ENCODE peak calls at places on chromosome 3, in seven cellular contexts. One of them, this sample, is unnamed.

GRCh38 chr3:73141531-73141930 is 80.1 kb downstream of the EBLN2 start:
- DNase-seq in CD4-positive, alpha-beta T cell: no peak
- DNase-seq in heart left ventricle: no peak
- DNase-seq in endothelial cell: no peak
- DNase-seq in GM13976: no peak
- DNase-seq in right lobe of liver: no peak
- DNase-seq in spleen: no peak
- DNase-seq in this sample: no peak

GRCh38 chr3:184373422-184373821 is 4.6 kb downstream of the THPO start:
- DNase-seq in heart left ventricle: no peak
- DNase-seq in GM13976: no peak
- DNase-seq in CD4-positive, alpha-beta T cell: no peak
- DNase-seq in spleen: no peak
- DNase-seq in endothelial cell: no peak
- DNase-seq in right lobe of liver: no peak
- DNase-seq in this sample: peak

GRCh38 chr3:18423401-18424212 is 1.5 kb downstream of the SATB1 start:
- DNase-seq in endothelial cell: peak
- DNase-seq in right lobe of liver: peak
- DNase-seq in spleen: peak
- DNase-seq in CD4-positive, alpha-beta T cell: no peak
- DNase-seq in GM13976: peak
- DNase-seq in heart left ventricle: peak
- DNase-seq in this sample: peak

GRCh38 chr3:186679151-186679550 is 13.3 kb downstream of the HRG start:
- DNase-seq in CD4-positive, alpha-beta T cell: no peak
- DNase-seq in heart left ventricle: no peak
- DNase-seq in GM13976: no peak
- DNase-seq in right lobe of liver: peak
- DNase-seq in spleen: no peak
- DNase-seq in endothelial cell: no peak
- DNase-seq in this sample: no peak

GRCh38 chr3:64129106-64129505 is 96.2 kb downstream of the PRICKLE2 start:
- DNase-seq in right lobe of liver: no peak
- DNase-seq in spleen: no peak
- DNase-seq in GM13976: no peak
- DNase-seq in endothelial cell: no peak
- DNase-seq in heart left ventricle: no peak
- DNase-seq in CD4-positive, alpha-beta T cell: no peak
- DNase-seq in this sample: no peak

GRCh38 chr3:185631508-185632206 is 45.6 kb downstream of the SENP2 start:
- DNase-seq in right lobe of liver: no peak
- DNase-seq in GM13976: no peak
- DNase-seq in endothelial cell: no peak
- DNase-seq in spleen: no peak
- DNase-seq in heart left ventricle: no peak
- DNase-seq in CD4-positive, alpha-beta T cell: no peak
- DNase-seq in this sample: no peak

GRCh38 chr3:156448300-156448699 is 106.6 kb downstream of the SSR3 start:
- DNase-seq in right lobe of liver: no peak
- DNase-seq in heart left ventricle: no peak
- DNase-seq in GM13976: peak
- DNase-seq in CD4-positive, alpha-beta T cell: no peak
- DNase-seq in endothelial cell: peak
- DNase-seq in spleen: no peak
- DNase-seq in this sample: no peak

GRCh38 chr3:188890572-188891270 is 281.1 kb upstream of the TPRG1 start:
- DNase-seq in spleen: no peak
- DNase-seq in CD4-positive, alpha-beta T cell: no peak
- DNase-seq in endothelial cell: no peak
- DNase-seq in heart left ventricle: no peak
- DNase-seq in GM13976: no peak
- DNase-seq in right lobe of liver: no peak
- DNase-seq in this sample: no peak

GRCh38 chr3:180594631-180595348 is 7.2 kb upstream of the TTC14 start:
- DNase-seq in spleen: no peak
- DNase-seq in right lobe of liver: no peak
- DNase-seq in CD4-positive, alpha-beta T cell: no peak
- DNase-seq in heart left ventricle: no peak
- DNase-seq in endothelial cell: no peak
- DNase-seq in GM13976: peak
- DNase-seq in this sample: no peak

GRCh38 chr3:37861540-37862051 is at the start of gene CTDSPL:
- DNase-seq in endothelial cell: peak
- DNase-seq in heart left ventricle: peak
- DNase-seq in right lobe of liver: peak
- DNase-seq in CD4-positive, alpha-beta T cell: no peak
- DNase-seq in GM13976: peak
- DNase-seq in spleen: peak
- DNase-seq in this sample: peak

GRCh38 chr3:145807990-145808389 is 353.0 kb downstream of the PLOD2 start:
- DNase-seq in heart left ventricle: peak
- DNase-seq in GM13976: peak
- DNase-seq in endothelial cell: no peak
- DNase-seq in spleen: no peak
- DNase-seq in CD4-positive, alpha-beta T cell: no peak
- DNase-seq in right lobe of liver: no peak
- DNase-seq in this sample: no peak

GRCh38 chr3:60240558-60240957 is 1010.7 kb downstream of the FHIT start:
- DNase-seq in GM13976: no peak
- DNase-seq in heart left ventricle: no peak
- DNase-seq in right lobe of liver: no peak
- DNase-seq in CD4-positive, alpha-beta T cell: no peak
- DNase-seq in endothelial cell: no peak
- DNase-seq in spleen: no peak
- DNase-seq in this sample: no peak

GRCh38 chr3:129016366-129016724 is 15.2 kb downstream of the EFCC1 start:
- DNase-seq in GM13976: no peak
- DNase-seq in CD4-positive, alpha-beta T cell: peak
- DNase-seq in heart left ventricle: peak
- DNase-seq in endothelial cell: no peak
- DNase-seq in right lobe of liver: no peak
- DNase-seq in spleen: peak
- DNase-seq in this sample: peak

GRCh38 chr3:37984596-37984995 is 6.0 kb upstream of the VILL start:
- DNase-seq in GM13976: no peak
- DNase-seq in heart left ventricle: no peak
- DNase-seq in right lobe of liver: no peak
- DNase-seq in endothelial cell: no peak
- DNase-seq in spleen: peak
- DNase-seq in CD4-positive, alpha-beta T cell: no peak
- DNase-seq in this sample: no peak

GRCh38 chr3:127000128-127000527 is 17.2 kb downstream of the PLXNA1 start:
- DNase-seq in heart left ventricle: no peak
- DNase-seq in right lobe of liver: no peak
- DNase-seq in GM13976: no peak
- DNase-seq in CD4-positive, alpha-beta T cell: no peak
- DNase-seq in spleen: no peak
- DNase-seq in endothelial cell: no peak
- DNase-seq in this sample: no peak

GRCh38 chr3:72887723-72888545 is at the start of gene GXYLT2:
- DNase-seq in CD4-positive, alpha-beta T cell: no peak
- DNase-seq in GM13976: peak
- DNase-seq in spleen: peak
- DNase-seq in endothelial cell: peak
- DNase-seq in right lobe of liver: peak
- DNase-seq in heart left ventricle: peak
- DNase-seq in this sample: peak

GRCh38 chr3:152267831-152268500 is 763 bp upstream of the MBNL1 start:
- DNase-seq in spleen: no peak
- DNase-seq in CD4-positive, alpha-beta T cell: no peak
- DNase-seq in right lobe of liver: no peak
- DNase-seq in GM13976: no peak
- DNase-seq in endothelial cell: no peak
- DNase-seq in heart left ventricle: no peak
- DNase-seq in this sample: no peak

GRCh38 chr3:136311971-136312370 is 61.8 kb downstream of the PCCB start:
- DNase-seq in GM13976: no peak
- DNase-seq in right lobe of liver: no peak
- DNase-seq in heart left ventricle: no peak
- DNase-seq in CD4-positive, alpha-beta T cell: no peak
- DNase-seq in spleen: no peak
- DNase-seq in endothelial cell: no peak
- DNase-seq in this sample: no peak

GRCh38 chr3:55169608-55170010 is 241.8 kb upstream of the LRTM1 start:
- DNase-seq in endothelial cell: no peak
- DNase-seq in GM13976: no peak
- DNase-seq in right lobe of liver: no peak
- DNase-seq in spleen: no peak
- DNase-seq in heart left ventricle: no peak
- DNase-seq in CD4-positive, alpha-beta T cell: no peak
- DNase-seq in this sample: no peak

DNA sequence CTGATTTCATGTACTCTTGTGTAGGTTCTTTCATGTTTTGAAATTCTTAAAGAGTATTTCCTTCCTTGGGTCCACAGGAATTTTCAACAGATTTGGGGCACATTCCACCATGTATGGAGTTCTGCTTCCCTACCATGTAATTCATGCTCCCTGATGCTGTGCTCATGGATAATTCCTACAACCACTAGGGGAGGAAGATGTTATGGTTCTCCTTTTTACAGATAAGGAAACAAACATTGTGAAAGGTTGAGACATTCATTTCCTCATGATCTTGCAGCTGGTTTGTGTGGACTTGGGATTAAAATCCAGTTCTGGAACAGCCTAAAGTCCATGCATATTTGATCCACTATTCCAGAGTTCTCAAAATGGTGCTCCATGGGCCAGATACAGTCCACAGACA is 174.9 kb upstream of the FRMD4B start:
- DNase-seq in CD4-positive, alpha-beta T cell: no peak
- DNase-seq in endothelial cell: no peak
- DNase-seq in right lobe of liver: no peak
- DNase-seq in GM13976: no peak
- DNase-seq in heart left ventricle: no peak
- DNase-seq in spleen: no peak
- DNase-seq in this sample: no peak
- TF ChIP-seq CTCF in CD4-positive, alpha-beta T cell: no peak
- TF ChIP-seq CTCF in endothelial cell: no peak
- TF ChIP-seq CTCF in right lobe of liver: no peak
- TF ChIP-seq CTCF in GM13976: no peak
- TF ChIP-seq CTCF in heart left ventricle: no peak
- TF ChIP-seq CTCF in spleen: no peak
- TF ChIP-seq CTCF in this sample: no peak

GRCh38 chr3:15174953-15175352 is 31.1 kb upstream of the CAPN7 start:
- DNase-seq in heart left ventricle: peak
- DNase-seq in CD4-positive, alpha-beta T cell: no peak
- DNase-seq in spleen: no peak
- DNase-seq in GM13976: no peak
- DNase-seq in endothelial cell: no peak
- DNase-seq in right lobe of liver: no peak
- DNase-seq in this sample: no peak

GRCh38 chr3:15175590-15175989 is 30.5 kb upstream of the CAPN7 start:
- DNase-seq in GM13976: no peak
- DNase-seq in spleen: no peak
- DNase-seq in CD4-positive, alpha-beta T cell: no peak
- DNase-seq in endothelial cell: no peak
- DNase-seq in heart left ventricle: no peak
- DNase-seq in right lobe of liver: no peak
- DNase-seq in this sample: no peak

GRCh38 chr3:15172806-15173205 is 33.2 kb upstream of the CAPN7 start:
- DNase-seq in endothelial cell: no peak
- DNase-seq in GM13976: no peak
- DNase-seq in CD4-positive, alpha-beta T cell: no peak
- DNase-seq in right lobe of liver: no peak
- DNase-seq in spleen: no peak
- DNase-seq in heart left ventricle: no peak
- DNase-seq in this sample: no peak

GRCh38 chr3:15171096-15171495 is 35.0 kb upstream of the CAPN7 start:
- DNase-seq in spleen: no peak
- DNase-seq in GM13976: peak
- DNase-seq in right lobe of liver: no peak
- DNase-seq in heart left ventricle: no peak
- DNase-seq in endothelial cell: no peak
- DNase-seq in CD4-positive, alpha-beta T cell: no peak
- DNase-seq in this sample: no peak
- TF ChIP-seq CTCF in spleen: no peak
- TF ChIP-seq CTCF in GM13976: no peak
- TF ChIP-seq CTCF in right lobe of liver: no peak
- TF ChIP-seq CTCF in heart left ventricle: no peak
- TF ChIP-seq CTCF in endothelial cell: no peak
- TF ChIP-seq CTCF in CD4-positive, alpha-beta T cell: no peak
- TF ChIP-seq CTCF in this sample: no peak

GRCh38 chr3:68631810-68632545 is 300.4 kb downstream of the TAFA4 start:
- DNase-seq in heart left ventricle: no peak
- DNase-seq in GM13976: no peak
- DNase-seq in CD4-positive, alpha-beta T cell: no peak
- DNase-seq in right lobe of liver: no peak
- DNase-seq in spleen: no peak
- DNase-seq in endothelial cell: no peak
- DNase-seq in this sample: no peak
- TF ChIP-seq CTCF in heart left ventricle: no peak
- TF ChIP-seq CTCF in GM13976: no peak
- TF ChIP-seq CTCF in CD4-positive, alpha-beta T cell: no peak
- TF ChIP-seq CTCF in right lobe of liver: no peak
- TF ChIP-seq CTCF in spleen: no peak
- TF ChIP-seq CTCF in endothelial cell: no peak
- TF ChIP-seq CTCF in this sample: no peak

GRCh38 chr3:47877719-47878118 is 74.8 kb downstream of the DHX30 start:
- DNase-seq in endothelial cell: no peak
- DNase-seq in GM13976: no peak
- DNase-seq in spleen: no peak
- DNase-seq in heart left ventricle: no peak
- DNase-seq in right lobe of liver: no peak
- DNase-seq in CD4-positive, alpha-beta T cell: no peak
- DNase-seq in this sample: no peak

GRCh38 chr3:47885168-47885567 is 82.2 kb downstream of the DHX30 start:
- DNase-seq in CD4-positive, alpha-beta T cell: no peak
- DNase-seq in spleen: no peak
- DNase-seq in heart left ventricle: no peak
- DNase-seq in GM13976: no peak
- DNase-seq in right lobe of liver: no peak
- DNase-seq in endothelial cell: no peak
- DNase-seq in this sample: no peak

GRCh38 chr3:47884603-47885002 is 81.7 kb downstream of the DHX30 start:
- DNase-seq in heart left ventricle: no peak
- DNase-seq in right lobe of liver: no peak
- DNase-seq in spleen: no peak
- DNase-seq in endothelial cell: no peak
- DNase-seq in CD4-positive, alpha-beta T cell: no peak
- DNase-seq in GM13976: peak
- DNase-seq in this sample: no peak

GRCh38 chr3:47877288-47877687 is 74.3 kb downstream of the DHX30 start:
- DNase-seq in spleen: no peak
- DNase-seq in right lobe of liver: no peak
- DNase-seq in heart left ventricle: no peak
- DNase-seq in endothelial cell: no peak
- DNase-seq in GM13976: no peak
- DNase-seq in CD4-positive, alpha-beta T cell: no peak
- DNase-seq in this sample: no peak

DNA sequence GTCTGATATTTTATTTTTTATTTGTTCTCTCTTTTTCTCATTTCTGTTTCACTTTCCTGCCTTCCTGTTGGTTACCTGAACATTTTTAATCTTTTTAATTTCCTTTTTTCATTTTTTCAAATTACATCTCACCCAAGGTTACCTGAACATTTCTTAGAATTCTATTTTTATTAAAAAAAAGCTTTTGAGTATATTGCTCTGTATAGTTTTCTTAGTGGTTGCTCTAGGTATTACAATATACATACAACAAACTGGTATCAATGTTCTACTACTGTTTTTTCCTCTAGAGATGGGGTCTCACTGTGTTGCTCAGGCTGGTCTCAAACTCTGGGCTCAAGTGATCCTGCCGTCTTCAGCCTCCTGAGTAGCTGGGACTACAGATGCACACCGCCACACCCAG is 79.4 kb downstream of the DHX30 start:
- DNase-seq in CD4-positive, alpha-beta T cell: no peak
- DNase-seq in heart left ventricle: no peak
- DNase-seq in GM13976: no peak
- DNase-seq in spleen: no peak
- DNase-seq in endothelial cell: no peak
- DNase-seq in right lobe of liver: no peak
- DNase-seq in this sample: no peak
- TF ChIP-seq CTCF in CD4-positive, alpha-beta T cell: no peak
- TF ChIP-seq CTCF in heart left ventricle: no peak
- TF ChIP-seq CTCF in GM13976: no peak
- TF ChIP-seq CTCF in spleen: no peak
- TF ChIP-seq CTCF in endothelial cell: peak
- TF ChIP-seq CTCF in right lobe of liver: no peak
- TF ChIP-seq CTCF in this sample: no peak